ENCODE peak calls at places on chromosomes 13 and 19, in seven cellular contexts. One of them, this sample, is unnamed.

GRCh38 chr19:4246767-4247593 is at the start of gene YJU2:
- DNase-seq in body of pancreas: peak
- DNase-seq in cardiac fibroblast: peak
- DNase-seq in fibroblast of pulmonary artery: peak
- DNase-seq in Caco-2: peak
- DNase-seq in natural killer cell: peak
- DNase-seq in Panc1: peak
- DNase-seq in this sample: peak

GRCh38 chr13:109243311-109243951 is 543.0 kb downstream of the IRS2 start:
- DNase-seq in fibroblast of pulmonary artery: peak
- DNase-seq in body of pancreas: no peak
- DNase-seq in Panc1: no peak
- DNase-seq in natural killer cell: no peak
- DNase-seq in cardiac fibroblast: peak
- DNase-seq in Caco-2: peak
- DNase-seq in this sample: peak

GRCh38 chr19:13149628-13150186 is 468 bp downstream of the STX10 start:
- DNase-seq in fibroblast of pulmonary artery: peak
- DNase-seq in cardiac fibroblast: peak
- DNase-seq in Caco-2: peak
- DNase-seq in body of pancreas: peak
- DNase-seq in natural killer cell: peak
- DNase-seq in Panc1: no peak
- DNase-seq in this sample: no peak

GRCh38 chr19:58009666-58010301 is 7.2 kb upstream of the ZNF606 start:
- DNase-seq in body of pancreas: peak
- DNase-seq in fibroblast of pulmonary artery: peak
- DNase-seq in cardiac fibroblast: peak
- DNase-seq in natural killer cell: peak
- DNase-seq in Caco-2: peak
- DNase-seq in Panc1: no peak
- DNase-seq in this sample: peak

GRCh38 chr13:34577051-34577450 is 365.0 kb upstream of the NBEA start:
- DNase-seq in cardiac fibroblast: peak
- DNase-seq in body of pancreas: no peak
- DNase-seq in Caco-2: no peak
- DNase-seq in Panc1: no peak
- DNase-seq in fibroblast of pulmonary artery: peak
- DNase-seq in natural killer cell: no peak
- DNase-seq in this sample: no peak

GRCh38 chr19:19417618-19418270 is 12.3 kb downstream of the GATAD2A start:
- DNase-seq in cardiac fibroblast: no peak
- DNase-seq in Panc1: no peak
- DNase-seq in natural killer cell: no peak
- DNase-seq in body of pancreas: no peak
- DNase-seq in fibroblast of pulmonary artery: no peak
- DNase-seq in Caco-2: no peak
- DNase-seq in this sample: no peak

GRCh38 chr19:15331419-15332310 is 674 bp downstream of the BRD4 start:
- DNase-seq in body of pancreas: peak
- DNase-seq in cardiac fibroblast: peak
- DNase-seq in natural killer cell: peak
- DNase-seq in Caco-2: peak
- DNase-seq in Panc1: no peak
- DNase-seq in fibroblast of pulmonary artery: peak
- DNase-seq in this sample: peak

GRCh38 chr19:4198467-4199126 is 16.1 kb downstream of the ANKRD24 start:
- DNase-seq in body of pancreas: no peak
- DNase-seq in natural killer cell: no peak
- DNase-seq in fibroblast of pulmonary artery: no peak
- DNase-seq in Panc1: no peak
- DNase-seq in Caco-2: no peak
- DNase-seq in cardiac fibroblast: no peak
- DNase-seq in this sample: no peak

DNA sequence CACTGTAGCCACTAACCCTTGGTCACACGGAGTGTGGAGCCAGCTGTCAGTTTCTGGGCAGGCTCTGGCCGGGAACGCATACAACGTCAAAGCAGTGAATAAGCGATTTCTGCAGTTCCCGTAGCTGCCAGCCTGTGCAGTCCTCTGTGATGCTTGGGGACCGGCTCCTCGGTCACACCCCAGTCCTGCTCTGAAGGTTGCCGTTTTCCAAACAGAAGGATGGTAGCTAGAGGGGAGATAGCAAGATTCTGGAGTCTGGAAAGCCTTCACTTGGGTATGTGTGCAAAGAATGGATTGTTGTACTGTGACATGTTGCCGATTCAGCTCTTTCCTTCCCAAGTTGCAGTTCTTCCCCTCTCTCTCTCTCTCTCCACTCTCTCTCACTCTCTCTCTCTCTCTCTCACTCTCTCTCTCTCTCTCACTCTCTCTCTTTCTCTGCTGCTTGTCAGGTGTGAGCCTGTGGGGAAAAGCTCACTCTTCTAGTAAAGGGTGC is 38.7 kb upstream of the C1QTNF9 start:
- DNase-seq in fibroblast of pulmonary artery: peak
- DNase-seq in body of pancreas: peak
- DNase-seq in Caco-2: peak
- DNase-seq in cardiac fibroblast: peak
- DNase-seq in Panc1: no peak
- DNase-seq in natural killer cell: peak
- DNase-seq in this sample: peak
- TF ChIP-seq CTCF in fibroblast of pulmonary artery: no peak
- TF ChIP-seq CTCF in body of pancreas: peak
- TF ChIP-seq CTCF in Caco-2: no peak
- TF ChIP-seq CTCF in cardiac fibroblast: no peak
- TF ChIP-seq CTCF in Panc1: no peak
- TF ChIP-seq CTCF in natural killer cell: no peak
- TF ChIP-seq CTCF in this sample: no peak

GRCh38 chr19:46381746-46382345 is 31.5 kb downstream of the CCDC8 start:
- DNase-seq in Panc1: no peak
- DNase-seq in fibroblast of pulmonary artery: no peak
- DNase-seq in body of pancreas: no peak
- DNase-seq in natural killer cell: no peak
- DNase-seq in cardiac fibroblast: no peak
- DNase-seq in Caco-2: no peak
- DNase-seq in this sample: no peak
- TF ChIP-seq CTCF in Panc1: no peak
- TF ChIP-seq CTCF in fibroblast of pulmonary artery: no peak
- TF ChIP-seq CTCF in body of pancreas: no peak
- TF ChIP-seq CTCF in natural killer cell: no peak
- TF ChIP-seq CTCF in cardiac fibroblast: no peak
- TF ChIP-seq CTCF in Caco-2: no peak
- TF ChIP-seq CTCF in this sample: no peak

GRCh38 chr19:43532571-43532961 is 422 bp upstream of the ZNF575 start:
- DNase-seq in natural killer cell: peak
- DNase-seq in Panc1: no peak
- DNase-seq in fibroblast of pulmonary artery: no peak
- DNase-seq in cardiac fibroblast: no peak
- DNase-seq in body of pancreas: no peak
- DNase-seq in Caco-2: peak
- DNase-seq in this sample: peak

GRCh38 chr19:43533546-43534304 is 737 bp downstream of the ZNF575 start:
- DNase-seq in fibroblast of pulmonary artery: peak
- DNase-seq in Caco-2: peak
- DNase-seq in body of pancreas: peak
- DNase-seq in cardiac fibroblast: peak
- DNase-seq in Panc1: peak
- DNase-seq in natural killer cell: peak
- DNase-seq in this sample: peak

GRCh38 chr19:43532962-43533545 is at the start of gene ZNF575:
- DNase-seq in Panc1: peak
- DNase-seq in fibroblast of pulmonary artery: peak
- DNase-seq in cardiac fibroblast: peak
- DNase-seq in Caco-2: peak
- DNase-seq in natural killer cell: peak
- DNase-seq in body of pancreas: peak
- DNase-seq in this sample: peak

GRCh38 chr19:43534305-43534612 is 1.3 kb downstream of the ZNF575 start:
- DNase-seq in natural killer cell: no peak
- DNase-seq in Caco-2: no peak
- DNase-seq in body of pancreas: no peak
- DNase-seq in cardiac fibroblast: no peak
- DNase-seq in Panc1: no peak
- DNase-seq in fibroblast of pulmonary artery: no peak
- DNase-seq in this sample: no peak

DNA sequence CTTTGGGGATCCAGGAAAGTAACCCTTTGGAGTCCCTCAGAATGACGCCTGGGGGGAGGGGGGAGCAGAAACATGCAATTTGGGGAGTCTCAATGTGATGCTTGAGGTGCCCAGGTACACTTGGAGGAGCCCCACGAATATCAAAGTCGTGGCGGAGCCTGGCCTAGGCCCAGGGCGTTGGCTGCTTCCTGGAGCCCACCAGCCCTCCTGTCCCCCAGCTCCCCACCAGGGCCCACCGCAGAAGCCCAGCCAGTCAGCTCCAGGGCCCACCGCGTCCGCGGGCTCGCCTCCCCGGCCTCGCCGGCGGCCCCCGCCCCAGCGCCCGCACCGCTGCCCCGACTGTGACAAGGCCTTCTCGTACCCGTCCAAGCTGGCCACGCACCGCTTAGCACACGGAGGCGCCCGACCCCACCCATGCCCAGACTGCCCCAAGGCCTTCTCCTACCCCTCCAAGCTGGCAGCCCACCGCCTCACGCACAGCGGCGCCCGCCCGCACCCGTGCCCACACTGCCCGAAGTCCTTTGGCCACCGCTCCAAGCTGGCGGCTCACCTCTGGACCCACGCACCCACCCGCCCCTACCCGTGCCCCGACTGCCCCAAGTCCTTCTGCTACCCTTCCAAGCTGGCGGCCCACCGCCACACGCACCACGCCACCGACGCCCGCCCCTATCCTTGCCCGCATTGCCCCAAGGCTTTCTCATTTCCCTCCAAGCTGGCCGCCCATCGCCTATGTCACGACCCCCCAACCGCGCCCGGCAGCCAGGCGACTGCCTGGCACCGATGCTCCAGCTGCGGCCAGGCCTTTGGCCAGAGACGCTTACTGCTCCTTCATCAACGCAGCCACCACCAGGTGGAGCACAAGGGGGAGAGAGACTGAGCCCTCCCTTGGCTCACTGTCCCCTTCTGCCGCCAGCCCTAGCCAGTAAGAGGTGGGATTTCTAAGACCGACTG is 2.1 kb downstream of the ZNF575 start:
- DNase-seq in cardiac fibroblast: peak
- DNase-seq in body of pancreas: peak
- DNase-seq in Caco-2: peak
- DNase-seq in natural killer cell: peak
- DNase-seq in fibroblast of pulmonary artery: peak
- DNase-seq in Panc1: no peak
- DNase-seq in this sample: peak
- TF ChIP-seq CTCF in cardiac fibroblast: peak
- TF ChIP-seq CTCF in body of pancreas: peak
- TF ChIP-seq CTCF in Caco-2: peak
- TF ChIP-seq CTCF in natural killer cell: peak
- TF ChIP-seq CTCF in fibroblast of pulmonary artery: peak
- TF ChIP-seq CTCF in Panc1: peak
- TF ChIP-seq CTCF in this sample: peak

DNA sequence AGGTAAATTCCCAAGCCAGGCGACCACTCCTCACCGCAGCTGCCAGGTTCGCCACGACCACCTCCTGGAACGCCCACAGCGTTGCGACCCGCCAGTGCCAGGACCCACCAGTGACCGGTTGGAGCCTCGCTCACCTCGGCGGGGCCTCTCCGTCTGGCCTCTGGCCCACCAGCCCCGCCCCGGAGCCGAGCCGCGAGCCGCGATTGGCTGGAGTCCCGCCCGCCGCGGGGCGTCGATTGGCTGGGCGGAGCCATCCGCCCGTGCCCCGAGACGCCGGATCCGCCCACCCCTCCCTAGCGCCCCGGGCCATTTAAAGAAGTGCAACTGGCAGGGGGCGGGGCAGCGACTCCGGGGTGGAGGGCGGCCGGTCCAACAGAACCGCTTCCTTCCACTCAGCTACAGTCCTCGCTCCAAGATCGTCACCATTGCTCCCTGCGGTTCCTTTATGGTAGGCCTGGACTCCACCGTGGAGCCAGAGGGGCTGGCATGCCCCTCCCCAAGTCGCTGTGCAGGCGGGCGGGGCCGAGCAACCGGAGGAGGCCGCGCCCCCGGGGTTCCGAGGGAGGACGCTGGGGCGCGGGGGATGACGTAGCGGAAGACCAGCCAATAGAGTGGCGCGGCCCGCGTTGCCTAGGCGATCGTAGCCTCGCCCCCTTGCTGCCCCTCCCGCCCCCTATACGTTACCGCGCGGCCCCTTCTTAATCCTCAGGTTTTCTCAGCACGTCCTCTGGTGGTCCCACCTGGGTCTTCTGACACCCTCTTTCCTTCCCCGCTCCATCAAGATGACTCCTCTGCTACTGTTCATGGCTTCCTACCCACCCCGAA is at the start of gene SERTAD3:
- DNase-seq in natural killer cell: peak
- DNase-seq in Caco-2: peak
- DNase-seq in fibroblast of pulmonary artery: peak
- DNase-seq in body of pancreas: peak
- DNase-seq in Panc1: no peak
- DNase-seq in cardiac fibroblast: peak
- DNase-seq in this sample: peak
- TF ChIP-seq CTCF in natural killer cell: no peak
- TF ChIP-seq CTCF in Caco-2: peak
- TF ChIP-seq CTCF in fibroblast of pulmonary artery: peak
- TF ChIP-seq CTCF in body of pancreas: no peak
- TF ChIP-seq CTCF in Panc1: no peak
- TF ChIP-seq CTCF in cardiac fibroblast: peak
- TF ChIP-seq CTCF in this sample: no peak

This sample was measured in Calu3.